ENCODE peak calls at places on chromosomes 12 and 14, in four cellular contexts. W is H9, V is IMR-90, I is neuronal stem cell. E is an unnamed sample.
A peak's percentile ranks its signal among the peaks of the same experiment; 100 is the strongest.

GRCh38 chr12:6315704-6316597 is 5.5 kb downstream of the PLEKHG6 start:
- DNase-seq in W (no peak), V (no peak), I (no peak), E (no peak)

GRCh38 chr14:91318911-91319310 is 74.4 kb upstream of the GPR68 start:
- DNase-seq in W (no peak), V (no peak), I (no peak), E (no peak)

GRCh38 chr12:99600388-99600787 is 47.2 kb upstream of the GARIN6 start:
- DNase-seq in W (no peak), V (no peak), I (no peak), E (no peak)

GRCh38 chr14:104239866-104240301 is 101.5 kb downstream of the KIF26A start:
- DNase-seq in W (peak; percentile 26), V (no peak), I (no peak), E (no peak)

GRCh38 chr12:124438415-124439056 is 128.9 kb downstream of the NCOR2 start:
- DNase-seq in W (peak; percentile 64), V (no peak), I (no peak), E (peak; percentile 50)

GRCh38 chr14:51462182-51462581 is 189.5 kb upstream of the FRMD6 start:
- DNase-seq in W (no peak), V (no peak), I (no peak), E (no peak)

GRCh38 chr14:69882915-69883314 is 3.7 kb downstream of the SMOC1 start:
- DNase-seq in W (no peak), V (no peak), I (no peak), E (no peak)

GRCh38 chr12:95574030-95574429 is 22.8 kb upstream of the USP44 start:
- DNase-seq in W (peak; percentile 80), V (no peak), I (peak; percentile 18), E (peak; percentile 22)

GRCh38 chr12:77630341-77630740 is 200.4 kb upstream of the NAV3 start:
- DNase-seq in W (no peak), V (no peak), I (no peak), E (no peak)

GRCh38 chr12:71838661-71839060 is 898 bp upstream of the TBC1D15 start:
- DNase-seq in W (no peak), V (no peak), I (no peak), E (no peak)

GRCh38 chr12:116821291-116821690 is 60.0 kb downstream of the HRK start:
- DNase-seq in W (peak; percentile 57), V (no peak), I (no peak), E (no peak)

GRCh38 chr12:111444314-111444705 is 38.6 kb downstream of the SH2B3 start:
- DNase-seq in W (no peak), V (no peak), I (no peak), E (no peak)

GRCh38 chr14:38731962-38732361 is 371.1 kb downstream of the SEC23A start:
- DNase-seq in W (no peak), V (no peak), I (no peak), E (no peak)

GRCh38 chr14:105987563-105987962 is 461.2 kb downstream of the TMEM121 start:
- DNase-seq in W (no peak), V (no peak), I (no peak), E (no peak)

GRCh38 chr14:74504874-74505617 is 11.5 kb downstream of the ISCA2 start:
- DNase-seq in W (no peak), V (no peak), I (no peak), E (no peak)

GRCh38 chr14:65424531-65424930 is 12.0 kb downstream of the FUT8 start:
- DNase-seq in W (no peak), V (no peak), I (no peak), E (no peak)

GRCh38 chr12:95326855-95327254 is 109.2 kb downstream of the VEZT start:
- DNase-seq in W (no peak), V (no peak), I (no peak), E (no peak)

GRCh38 chr14:64196668-64197411 is 97.3 kb downstream of the ESR2 start:
- DNase-seq in W (peak; percentile 67), V (peak; percentile 64), I (peak; percentile 51), E (peak; percentile 83)

GRCh38 chr12:4767181-4767580 is 47.0 kb downstream of the GALNT8 start:
- DNase-seq in W (no peak), V (no peak), I (no peak), E (no peak)

DNA sequence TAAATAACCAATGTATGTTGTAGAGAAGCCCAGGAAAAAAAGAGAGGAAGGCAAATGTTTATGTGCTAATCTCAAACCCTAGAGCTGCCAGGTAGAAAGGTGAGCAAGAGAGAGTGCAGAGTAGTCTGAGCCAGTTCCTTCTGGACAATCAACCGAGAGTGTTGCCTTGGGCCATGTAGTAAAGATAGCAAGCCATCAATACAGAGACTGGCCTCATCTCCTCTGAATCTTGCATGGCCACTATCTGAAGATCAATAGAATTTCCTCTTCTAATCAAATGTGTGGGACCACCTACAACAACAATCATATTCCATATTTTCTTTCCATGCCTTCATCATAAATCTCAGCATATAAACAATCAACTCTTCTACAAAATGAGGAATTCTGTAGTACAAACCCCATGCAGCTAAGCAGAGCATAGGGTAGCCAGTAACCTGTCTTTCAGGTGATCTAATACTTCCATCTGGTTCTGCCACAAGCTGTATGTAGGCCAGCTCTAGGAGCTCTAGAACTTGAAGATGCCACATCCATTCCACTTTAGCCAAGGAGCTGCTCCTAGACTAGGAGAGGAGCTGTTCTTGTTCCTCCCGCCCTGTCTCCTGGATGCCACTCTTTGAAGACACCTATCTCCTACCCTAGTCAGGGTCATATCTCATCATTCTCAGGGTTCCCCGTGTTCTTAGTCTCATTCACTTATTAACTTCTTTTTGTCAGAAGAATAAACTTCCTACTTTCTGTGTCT is 75.8 kb upstream of the SLC38A4 start:
- DNase-seq in W (no peak), V (no peak), I (no peak), E (no peak)
- H2BK120ac ChIP-seq in W (no peak overlapping the region), V (no peak overlapping the region), I (no peak overlapping the region), E (no peak overlapping the region)

DNA sequence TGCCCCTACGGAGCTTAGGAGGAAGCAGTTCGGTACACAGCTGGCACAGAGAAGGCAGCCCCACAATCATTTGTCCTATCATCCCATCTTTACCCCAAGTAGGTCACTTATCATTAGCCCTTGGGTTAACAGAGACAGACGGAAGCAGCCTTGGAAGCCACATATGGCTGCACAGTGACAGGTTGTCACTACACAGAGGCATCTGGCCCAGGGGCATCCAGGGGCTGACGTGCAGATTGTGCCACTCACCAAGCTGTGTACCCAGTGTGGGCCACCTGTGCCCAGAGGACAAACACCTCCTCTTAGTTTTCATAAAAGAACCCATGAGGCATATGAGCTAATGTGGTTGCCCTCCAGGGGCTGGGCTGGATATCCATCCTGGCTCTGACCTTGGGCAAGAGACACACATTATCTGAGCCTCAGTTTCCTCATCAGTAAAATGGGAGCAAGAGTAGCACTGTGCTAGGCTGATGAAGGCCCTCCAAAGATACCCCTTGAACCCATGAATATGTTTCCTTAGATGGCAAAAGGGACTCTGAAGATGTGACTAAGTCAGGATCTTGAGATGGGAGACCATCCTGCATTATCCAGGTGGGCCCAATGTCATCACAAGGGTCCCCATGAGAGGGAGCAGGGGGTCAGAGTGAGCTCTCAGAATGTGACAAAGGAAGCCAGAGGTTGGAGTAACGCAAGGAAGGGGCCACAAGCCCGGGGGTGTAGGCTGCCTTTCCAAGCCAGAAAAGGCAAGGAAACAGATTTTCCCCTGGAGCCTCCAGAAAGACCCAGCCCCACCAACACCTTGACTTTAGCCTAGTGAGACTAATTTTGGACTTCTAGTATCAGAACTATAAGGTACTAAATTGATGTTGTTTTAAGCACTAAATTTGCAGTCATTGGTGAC is 64.6 kb downstream of the C14orf132 start:
- DNase-seq in W (no peak), V (no peak), I (no peak), E (no peak)
- H3K4ac ChIP-seq in W (no peak overlapping the region), V (peak overlapping the region; percentile 96), I (no peak overlapping the region), E (no peak overlapping the region)

DNA sequence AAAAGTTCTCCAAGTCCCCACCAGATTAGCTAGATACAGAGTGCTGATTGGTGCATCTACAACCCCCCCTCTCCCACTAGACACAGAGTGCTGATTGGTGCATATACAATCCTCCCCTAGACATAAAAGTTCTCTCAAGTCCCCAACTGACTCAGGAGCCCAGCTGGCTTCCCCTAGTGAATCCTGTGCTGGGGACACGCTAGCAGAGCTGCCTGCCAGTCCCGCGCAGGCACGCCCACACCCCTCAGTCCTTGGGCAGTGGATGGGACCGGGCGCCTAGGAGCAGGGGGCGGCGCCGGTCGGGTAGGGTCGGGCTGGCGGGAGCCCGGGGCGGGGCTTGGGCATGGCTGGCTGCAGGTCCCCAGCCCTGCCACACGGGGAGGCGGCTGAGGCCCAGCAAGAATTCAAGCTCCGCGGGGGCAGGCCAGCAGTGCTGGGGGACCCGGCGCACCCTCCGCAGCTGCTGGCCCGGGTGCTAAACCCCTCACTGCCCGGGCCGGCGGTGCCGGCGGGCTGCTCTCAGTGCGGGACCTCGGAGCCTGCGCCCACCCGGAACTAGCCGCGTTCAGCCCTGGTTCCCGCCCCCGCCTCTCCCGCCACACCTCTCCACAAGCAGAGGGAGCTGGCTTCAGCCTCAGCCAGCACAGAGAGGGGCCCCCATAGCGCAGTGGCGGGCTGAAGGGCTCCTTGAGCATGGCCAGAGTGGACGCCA is 64.3 kb upstream of the DDHD1 start:
- DNase-seq in W (peak; percentile 97), V (peak; percentile 33), I (peak; percentile 74), E (peak; percentile 95)
- H2BK120ac ChIP-seq in W (no peak overlapping the region), V (peak overlapping the region; percentile 44), I (no peak overlapping the region), E (no peak overlapping the region)

DNA sequence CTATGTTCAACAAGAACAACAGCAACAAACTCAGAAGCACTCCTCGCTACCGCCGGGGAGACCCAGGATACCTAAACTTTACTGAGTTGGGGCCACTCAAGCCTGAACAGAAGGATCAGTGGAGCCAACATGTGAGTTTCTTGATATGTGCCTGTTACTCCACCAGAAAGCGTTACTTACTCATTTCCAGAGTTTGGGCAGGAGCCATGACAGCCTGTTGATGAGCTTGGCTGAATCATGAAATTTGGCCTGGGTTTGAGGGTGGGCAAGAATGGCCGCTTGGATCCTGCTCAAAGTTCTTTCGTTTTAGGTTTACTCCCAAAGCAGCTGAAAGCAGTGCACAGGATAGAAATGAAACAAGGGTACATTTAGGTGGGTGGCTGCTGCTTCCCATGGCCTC is 12.0 kb upstream of the GALNT6 start:
- DNase-seq in W (peak; percentile 14), V (peak; percentile 36), I (no peak), E (no peak)
- H3K4ac ChIP-seq in W (no peak overlapping the region), V (no peak overlapping the region), I (no peak overlapping the region), E (no peak overlapping the region)

DNA sequence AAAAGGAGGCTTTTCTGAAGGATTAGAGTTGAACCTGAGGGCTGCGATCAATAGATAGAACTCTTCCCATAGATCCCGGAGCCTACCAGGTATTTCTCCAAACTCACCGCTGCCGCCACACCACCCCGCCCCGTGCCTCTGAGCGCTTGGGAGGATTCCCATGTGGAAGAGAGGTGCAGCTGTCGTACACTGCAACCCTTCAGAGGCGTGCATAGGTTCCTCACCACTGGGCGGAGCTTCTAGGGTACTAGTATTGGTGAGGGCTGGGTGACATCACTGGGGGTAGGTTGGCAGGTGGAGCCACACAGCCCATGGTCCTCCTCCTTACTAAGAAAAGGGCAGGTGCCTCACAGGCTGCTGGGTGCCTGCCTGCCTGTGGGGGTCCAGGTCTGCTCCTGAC is 127.0 kb downstream of the TSPAN9 start:
- DNase-seq in W (peak; percentile 75), V (no peak), I (no peak), E (no peak)
- H2BK120ac ChIP-seq in W (no peak overlapping the region), V (no peak overlapping the region), I (no peak overlapping the region), E (no peak overlapping the region)